ENCODE peak calls at places on chromosomes 7 and 10, in four cellular contexts. One of them, this sample, is unnamed.
A peak's percentile ranks its signal among the peaks of the same experiment; 100 is the strongest.

GRCh38 chr10:101495324-101495925 is 92.6 kb downstream of the POLL start:
- DNase-seq in HCT116: peak; percentile 12
- DNase-seq in progenitor cell of endocrine pancreas: no peak
- DNase-seq in fibroblast of pulmonary artery: peak; percentile 30
- DNase-seq in this sample: no peak

GRCh38 chr7:31782411-31782991 is 95.5 kb downstream of the PPP1R17 start:
- DNase-seq in fibroblast of pulmonary artery: peak; percentile 71
- DNase-seq in progenitor cell of endocrine pancreas: no peak
- DNase-seq in HCT116: peak; percentile 35
- DNase-seq in this sample: peak; percentile 34

GRCh38 chr7:90222811-90223725 is 11.5 kb downstream of the STEAP2 start:
- DNase-seq in HCT116: no peak
- DNase-seq in progenitor cell of endocrine pancreas: no peak
- DNase-seq in fibroblast of pulmonary artery: peak; percentile 41
- DNase-seq in this sample: no peak

GRCh38 chr10:25465582-25466372 is 291.0 kb downstream of the GPR158 start:
- DNase-seq in HCT116: peak; percentile 31
- DNase-seq in fibroblast of pulmonary artery: no peak
- DNase-seq in progenitor cell of endocrine pancreas: no peak
- DNase-seq in this sample: no peak

GRCh38 chr10:131868436-131868835 is 32.4 kb upstream of the PPP2R2D start:
- DNase-seq in fibroblast of pulmonary artery: no peak
- DNase-seq in progenitor cell of endocrine pancreas: no peak
- DNase-seq in HCT116: no peak
- DNase-seq in this sample: no peak

GRCh38 chr7:1403844-1404404 is 55.3 kb downstream of the MICALL2 start:
- DNase-seq in progenitor cell of endocrine pancreas: no peak
- DNase-seq in fibroblast of pulmonary artery: peak; percentile 54
- DNase-seq in HCT116: no peak
- DNase-seq in this sample: no peak

GRCh38 chr7:156401617-156402016 is 239.0 kb upstream of the RNF32 start:
- DNase-seq in HCT116: no peak
- DNase-seq in progenitor cell of endocrine pancreas: no peak
- DNase-seq in fibroblast of pulmonary artery: no peak
- DNase-seq in this sample: no peak

GRCh38 chr7:1810961-1811849 is 141.1 kb downstream of the ELFN1 start:
- DNase-seq in progenitor cell of endocrine pancreas: no peak
- DNase-seq in HCT116: no peak
- DNase-seq in fibroblast of pulmonary artery: peak; percentile 29
- DNase-seq in this sample: no peak

GRCh38 chr10:114311496-114312195 is 72.6 kb downstream of the VWA2 start:
- DNase-seq in progenitor cell of endocrine pancreas: no peak
- DNase-seq in HCT116: no peak
- DNase-seq in fibroblast of pulmonary artery: no peak
- DNase-seq in this sample: no peak

GRCh38 chr10:72173635-72174296 is 42.0 kb upstream of the ANAPC16 start:
- DNase-seq in HCT116: peak; percentile 27
- DNase-seq in progenitor cell of endocrine pancreas: no peak
- DNase-seq in fibroblast of pulmonary artery: no peak
- DNase-seq in this sample: no peak

GRCh38 chr10:14086596-14086995 is 244.1 kb downstream of the FRMD4A start:
- DNase-seq in progenitor cell of endocrine pancreas: no peak
- DNase-seq in fibroblast of pulmonary artery: no peak
- DNase-seq in HCT116: no peak
- DNase-seq in this sample: no peak

GRCh38 chr10:22433875-22434274 is 88.6 kb downstream of the SPAG6 start:
- DNase-seq in progenitor cell of endocrine pancreas: no peak
- DNase-seq in fibroblast of pulmonary artery: peak; percentile 94
- DNase-seq in HCT116: peak; percentile 31
- DNase-seq in this sample: no peak

GRCh38 chr10:75030371-75030770 is 81.1 kb upstream of the SAMD8 start:
- DNase-seq in HCT116: no peak
- DNase-seq in fibroblast of pulmonary artery: no peak
- DNase-seq in progenitor cell of endocrine pancreas: no peak
- DNase-seq in this sample: no peak

GRCh38 chr7:116180302-116180701 is 30.0 kb upstream of the TES start:
- DNase-seq in progenitor cell of endocrine pancreas: no peak
- DNase-seq in fibroblast of pulmonary artery: peak; percentile 76
- DNase-seq in HCT116: peak; percentile 43
- DNase-seq in this sample: peak; percentile 20

GRCh38 chr7:39609462-39610149 is 13.8 kb upstream of the RALA start:
- DNase-seq in progenitor cell of endocrine pancreas: peak; percentile 26
- DNase-seq in fibroblast of pulmonary artery: no peak
- DNase-seq in HCT116: no peak
- DNase-seq in this sample: peak; percentile 55

GRCh38 chr10:15658099-15658702 is 61.5 kb downstream of the ITGA8 start:
- DNase-seq in fibroblast of pulmonary artery: no peak
- DNase-seq in HCT116: no peak
- DNase-seq in progenitor cell of endocrine pancreas: no peak
- DNase-seq in this sample: no peak

GRCh38 chr7:76328390-76328789 is 25.9 kb downstream of the HSPB1 start:
- DNase-seq in fibroblast of pulmonary artery: no peak
- DNase-seq in progenitor cell of endocrine pancreas: no peak
- DNase-seq in HCT116: no peak
- DNase-seq in this sample: no peak

GRCh38 chr7:100865971-100866720 is 1.0 kb upstream of the TRIP6 start:
- DNase-seq in HCT116: peak; percentile 55
- DNase-seq in progenitor cell of endocrine pancreas: no peak
- DNase-seq in fibroblast of pulmonary artery: no peak
- DNase-seq in this sample: no peak

GRCh38 chr7:36430171-36430570 is 40.5 kb downstream of the ANLN start:
- DNase-seq in fibroblast of pulmonary artery: no peak
- DNase-seq in progenitor cell of endocrine pancreas: no peak
- DNase-seq in HCT116: no peak
- DNase-seq in this sample: no peak

GRCh38 chr10:66799474-66799873 is 126.4 kb upstream of the LRRTM3 start:
- DNase-seq in fibroblast of pulmonary artery: no peak
- DNase-seq in progenitor cell of endocrine pancreas: no peak
- DNase-seq in HCT116: no peak
- DNase-seq in this sample: no peak

GRCh38 chr7:148856035-148856881 is 27.8 kb downstream of the EZH2 start:
- DNase-seq in fibroblast of pulmonary artery: peak; percentile 47
- DNase-seq in progenitor cell of endocrine pancreas: no peak
- DNase-seq in HCT116: peak; percentile 28
- DNase-seq in this sample: peak; percentile 45

GRCh38 chr7:44374007-44374763 is 48.8 kb upstream of the CAMK2B start:
- DNase-seq in fibroblast of pulmonary artery: no peak
- DNase-seq in progenitor cell of endocrine pancreas: no peak
- DNase-seq in HCT116: no peak
- DNase-seq in this sample: no peak

GRCh38 chr10:68049289-68050078 is 25.6 kb downstream of the HERC4 start:
- DNase-seq in progenitor cell of endocrine pancreas: no peak
- DNase-seq in HCT116: no peak
- DNase-seq in fibroblast of pulmonary artery: no peak
- DNase-seq in this sample: no peak

GRCh38 chr7:2539031-2540028 is 16.0 kb downstream of the BRAT1 start:
- DNase-seq in fibroblast of pulmonary artery: no peak
- DNase-seq in progenitor cell of endocrine pancreas: no peak
- DNase-seq in HCT116: no peak
- DNase-seq in this sample: no peak

GRCh38 chr7:27161214-27161720 is 4.1 kb downstream of the HOXA9 start:
- DNase-seq in fibroblast of pulmonary artery: no peak
- DNase-seq in progenitor cell of endocrine pancreas: no peak
- DNase-seq in HCT116: no peak
- DNase-seq in this sample: no peak

GRCh38 chr10:96047004-96047649 is 3.7 kb downstream of the CCNJ start:
- DNase-seq in fibroblast of pulmonary artery: no peak
- DNase-seq in progenitor cell of endocrine pancreas: no peak
- DNase-seq in HCT116: no peak
- DNase-seq in this sample: no peak

DNA sequence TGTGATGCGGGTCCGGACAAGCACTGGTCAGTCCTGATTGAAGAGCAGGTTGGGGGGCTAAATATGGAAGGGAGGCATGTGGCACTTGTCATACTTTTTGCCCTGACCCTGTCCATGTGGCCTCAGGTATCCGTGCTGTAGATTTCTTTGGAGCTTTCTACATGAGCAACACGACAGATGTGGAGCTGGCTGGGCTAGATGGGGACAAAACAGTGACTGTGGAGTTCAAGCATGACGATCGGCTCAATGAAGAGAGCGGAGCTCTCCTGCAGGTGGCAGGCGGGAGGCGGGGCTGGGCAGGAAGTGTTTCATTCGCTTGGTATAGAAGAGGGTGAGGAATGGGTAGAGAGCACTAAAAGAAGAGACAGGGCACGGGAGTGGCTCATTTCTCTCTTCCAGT is 13.0 kb upstream of the CHCHD1 start:
- DNase-seq in progenitor cell of endocrine pancreas: no peak
- DNase-seq in HCT116: no peak
- DNase-seq in fibroblast of pulmonary artery: no peak
- DNase-seq in this sample: no peak
- TF ChIP-seq CTCF in progenitor cell of endocrine pancreas: no peak
- TF ChIP-seq CTCF in HCT116: no peak
- TF ChIP-seq CTCF in fibroblast of pulmonary artery: no peak
- TF ChIP-seq CTCF in this sample: no peak

GRCh38 chr7:117384693-117385092 is 42.6 kb downstream of the ASZ1 start:
- DNase-seq in HCT116: no peak
- DNase-seq in fibroblast of pulmonary artery: no peak
- DNase-seq in progenitor cell of endocrine pancreas: no peak
- DNase-seq in this sample: no peak
- TF ChIP-seq CTCF in HCT116: no peak
- TF ChIP-seq CTCF in fibroblast of pulmonary artery: no peak
- TF ChIP-seq CTCF in progenitor cell of endocrine pancreas: no peak
- TF ChIP-seq CTCF in this sample: no peak

GRCh38 chr7:142935941-142936565 is 2.5 kb upstream of the TRPV5 start:
- DNase-seq in HCT116: no peak
- DNase-seq in progenitor cell of endocrine pancreas: no peak
- DNase-seq in fibroblast of pulmonary artery: no peak
- DNase-seq in this sample: no peak

GRCh38 chr7:142932386-142933091 is 1.0 kb downstream of the TRPV5 start:
- DNase-seq in fibroblast of pulmonary artery: no peak
- DNase-seq in HCT116: no peak
- DNase-seq in progenitor cell of endocrine pancreas: no peak
- DNase-seq in this sample: no peak

GRCh38 chr7:142934056-142934455 is 510 bp upstream of the TRPV5 start:
- DNase-seq in HCT116: no peak
- DNase-seq in fibroblast of pulmonary artery: no peak
- DNase-seq in progenitor cell of endocrine pancreas: no peak
- DNase-seq in this sample: no peak

GRCh38 chr7:142933092-142933475 is 462 bp downstream of the TRPV5 start:
- DNase-seq in HCT116: no peak
- DNase-seq in fibroblast of pulmonary artery: no peak
- DNase-seq in progenitor cell of endocrine pancreas: no peak
- DNase-seq in this sample: no peak

GRCh38 chr7:142933624-142934023 is at the start of gene TRPV5:
- DNase-seq in progenitor cell of endocrine pancreas: no peak
- DNase-seq in HCT116: no peak
- DNase-seq in fibroblast of pulmonary artery: no peak
- DNase-seq in this sample: no peak
- TF ChIP-seq CTCF in progenitor cell of endocrine pancreas: no peak
- TF ChIP-seq CTCF in HCT116: no peak
- TF ChIP-seq CTCF in fibroblast of pulmonary artery: no peak
- TF ChIP-seq CTCF in this sample: no peak

DNA sequence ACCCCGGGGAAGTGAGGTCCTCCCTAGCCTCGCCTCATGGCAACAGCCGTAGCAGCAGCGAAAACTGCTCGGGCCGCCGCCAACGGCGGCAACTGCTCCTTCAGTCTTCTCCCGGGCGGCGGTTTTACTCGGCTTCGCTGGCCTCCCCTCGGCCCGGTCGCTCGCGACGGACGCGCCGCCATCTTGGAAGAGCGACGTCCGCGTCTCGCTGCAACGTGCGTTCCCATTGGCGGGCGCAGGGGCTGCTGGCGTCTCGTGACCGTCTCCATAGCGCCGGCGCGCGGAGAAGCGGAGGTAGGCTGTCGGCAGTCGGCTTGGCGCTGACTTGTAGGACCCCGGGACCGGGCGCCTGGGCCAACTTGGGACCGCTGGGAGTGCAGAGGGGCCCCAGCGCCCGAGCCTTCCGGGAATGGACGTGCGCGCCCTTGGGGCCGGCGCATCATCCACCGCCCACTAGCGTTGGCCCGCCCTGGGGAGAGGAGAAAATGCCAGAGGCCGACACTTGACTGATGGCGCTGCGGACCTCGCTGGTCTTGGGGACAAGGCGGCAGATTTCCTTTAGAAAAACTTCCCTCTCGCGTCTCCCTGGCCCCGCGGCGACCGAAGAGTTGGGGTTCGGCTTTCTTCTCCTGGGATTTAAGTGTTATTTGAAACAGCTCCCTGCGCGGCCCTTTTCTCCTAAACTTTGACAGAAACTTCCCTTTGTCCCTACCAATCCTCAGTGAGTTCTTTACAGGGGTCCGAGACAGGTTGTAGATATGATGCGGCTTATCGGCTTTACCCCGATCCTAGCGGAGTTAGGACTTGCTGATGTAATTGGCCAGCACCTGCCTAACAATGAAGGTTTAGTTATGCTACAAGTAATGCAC is at the start of gene SNX13:
- DNase-seq in HCT116: peak; percentile 78
- DNase-seq in fibroblast of pulmonary artery: peak; percentile 95
- DNase-seq in progenitor cell of endocrine pancreas: peak; percentile 87
- DNase-seq in this sample: peak; percentile 92
- TF ChIP-seq CTCF in HCT116: peak; percentile 22
- TF ChIP-seq CTCF in fibroblast of pulmonary artery: peak; percentile 25
- TF ChIP-seq CTCF in progenitor cell of endocrine pancreas: peak; percentile 38
- TF ChIP-seq CTCF in this sample: no peak

GRCh38 chr10:43421201-43421507 is 12.2 kb upstream of the HNRNPF start:
- DNase-seq in HCT116: no peak
- DNase-seq in progenitor cell of endocrine pancreas: no peak
- DNase-seq in fibroblast of pulmonary artery: no peak
- DNase-seq in this sample: no peak

GRCh38 chr10:43419997-43420368 is 11.0 kb upstream of the HNRNPF start:
- DNase-seq in HCT116: no peak
- DNase-seq in fibroblast of pulmonary artery: no peak
- DNase-seq in progenitor cell of endocrine pancreas: no peak
- DNase-seq in this sample: no peak

GRCh38 chr10:43421519-43421918 is 12.5 kb upstream of the HNRNPF start:
- DNase-seq in fibroblast of pulmonary artery: no peak
- DNase-seq in progenitor cell of endocrine pancreas: no peak
- DNase-seq in HCT116: no peak
- DNase-seq in this sample: no peak

GRCh38 chr10:43417950-43418768 is 9.2 kb upstream of the HNRNPF start:
- DNase-seq in HCT116: no peak
- DNase-seq in fibroblast of pulmonary artery: no peak
- DNase-seq in progenitor cell of endocrine pancreas: no peak
- DNase-seq in this sample: no peak

DNA sequence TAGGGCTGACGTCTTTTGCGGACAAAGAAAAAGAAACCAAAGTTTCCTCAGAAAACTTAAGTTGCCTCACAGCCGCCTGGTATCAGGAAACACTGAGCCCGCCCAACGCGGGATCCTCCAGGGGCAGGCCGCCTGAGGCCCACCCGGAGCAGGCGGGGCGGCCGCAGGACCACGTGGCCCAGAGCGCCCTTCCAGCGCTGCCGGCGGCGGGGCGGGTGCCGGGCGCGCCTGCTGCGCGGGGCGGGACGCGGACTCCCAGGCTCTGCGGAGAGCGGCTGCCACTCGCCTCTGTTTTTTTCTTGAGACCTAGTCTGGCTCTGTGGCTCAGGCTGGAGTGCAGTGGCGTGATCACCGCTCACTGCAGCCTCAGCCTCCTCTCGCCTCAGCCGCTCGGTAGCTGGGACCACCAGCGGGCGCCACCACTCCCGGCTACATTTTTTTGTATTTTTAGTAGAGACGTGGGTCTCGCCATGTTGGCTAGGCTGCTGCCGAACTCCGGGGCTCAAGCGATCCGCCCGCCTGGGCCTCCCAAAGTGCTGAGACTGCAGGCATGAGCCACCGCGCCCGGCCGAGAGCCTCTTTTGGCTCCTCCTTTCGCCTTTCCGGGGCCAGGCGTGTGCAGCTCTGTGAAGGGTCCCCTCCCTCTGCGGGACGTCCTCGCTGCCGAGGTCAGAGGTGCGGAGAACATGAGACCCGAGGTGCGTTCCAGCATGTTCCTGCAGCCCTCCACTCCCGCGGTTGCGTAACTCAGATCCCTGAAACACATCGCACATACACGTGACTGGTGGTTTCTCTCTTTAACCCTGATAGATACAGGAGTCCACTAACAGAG is 11.6 kb upstream of the HNRNPF start:
- DNase-seq in progenitor cell of endocrine pancreas: peak; percentile 65
- DNase-seq in fibroblast of pulmonary artery: peak; percentile 93
- DNase-seq in HCT116: no peak
- DNase-seq in this sample: peak; percentile 59
- TF ChIP-seq CTCF in progenitor cell of endocrine pancreas: peak; percentile 44
- TF ChIP-seq CTCF in fibroblast of pulmonary artery: no peak
- TF ChIP-seq CTCF in HCT116: no peak
- TF ChIP-seq CTCF in this sample: no peak

This sample was measured in endothelial cell.